ENCODE peak calls at places on chromosomes 2 and 18, in eight cellular contexts. M is iPS-NIHi11, K is cardiac fibroblast, U is NCI-H526, S is NCI-H510A treated with DMSO at 0.1 percent for 48 hours, W is nephron progenitor cell, O is HCT116, N is NCI-H1092 treated with DMSO at 0.1 percent for 48 hours. Y is an unnamed sample.

GRCh38 chr2:128628206-128628605 is 309.5 kb upstream of the HS6ST1 start:
- DNase-seq in M (peak; percentile 1), K (no peak), O (no peak), S (no peak), U (no peak), N (no peak), W (no peak), Y (no peak)

GRCh38 chr2:232523682-232524597 is 2.0 kb upstream of the CHRND start:
- DNase-seq in K (peak; percentile 37), W (peak; percentile 78), O (no peak), S (peak; percentile 36), U (peak; percentile 82), N (peak; percentile 2), M (peak; percentile 85), Y (peak; percentile 5)

GRCh38 chr2:204019572-204020501 is 83.3 kb downstream of the ICOS start:
- DNase-seq in S (no peak), W (no peak), N (no peak), M (no peak), O (no peak), K (peak; percentile 42), U (no peak), Y (no peak)

GRCh38 chr2:143087033-143087432 is 42.2 kb upstream of the ARHGAP15 start:
- DNase-seq in S (no peak), N (no peak), K (no peak), M (no peak), U (no peak), W (no peak), O (no peak), Y (no peak)

GRCh38 chr2:128322651-128323491 is 4.2 kb upstream of the HS6ST1 start:
- DNase-seq in N (no peak), M (peak; percentile 62), S (no peak), O (no peak), U (no peak), W (no peak), K (no peak), Y (no peak)

GRCh38 chr18:24567199-24567598 is 106.8 kb downstream of the HRH4 start:
- DNase-seq in O (no peak), S (peak; percentile 11), N (peak; percentile 29), K (peak; percentile 23), M (no peak), U (no peak), W (no peak), Y (peak; percentile 7)

GRCh38 chr18:2909431-2910140 is 62.8 kb downstream of the EMILIN2 start:
- DNase-seq in W (no peak), S (no peak), O (no peak), N (no peak), M (no peak), U (no peak), K (no peak), Y (no peak)

GRCh38 chr18:35611518-35611917 is 30.0 kb downstream of the GALNT1 start:
- DNase-seq in U (no peak), O (no peak), M (no peak), K (no peak), W (no peak), S (no peak), N (no peak), Y (no peak)

GRCh38 chr2:68124321-68124720 is 33.4 kb upstream of the PNO1 start:
- DNase-seq in M (no peak), U (no peak), K (peak; percentile 33), W (no peak), N (no peak), S (no peak), O (no peak), Y (no peak)

GRCh38 chr2:69253893-69254292 is 133.1 kb downstream of the GFPT1 start:
- DNase-seq in K (peak; percentile 100), W (no peak), N (no peak), M (no peak), O (no peak), S (no peak), U (peak; percentile 9), Y (peak; percentile 71)

GRCh38 chr18:46073474-46074331 is 1.6 kb upstream of the PSTPIP2 start:
- DNase-seq in U (peak; percentile 56), N (peak; percentile 66), M (peak; percentile 48), W (peak; percentile 58), K (peak; percentile 86), S (peak; percentile 58), O (peak; percentile 51), Y (peak; percentile 87)

GRCh38 chr2:108449410-108450200 is 599 bp downstream of the GCC2 start:
- DNase-seq in W (peak; percentile 20), S (peak; percentile 44), M (peak; percentile 39), N (peak; percentile 51), U (peak; percentile 20), O (peak; percentile 26), K (peak; percentile 26), Y (peak; percentile 24)

GRCh38 chr2:95007822-95008221 is 17.7 kb upstream of the MAL start:
- DNase-seq in U (no peak), W (no peak), O (no peak), K (no peak), S (no peak), M (no peak), N (no peak), Y (peak; percentile 75)

GRCh38 chr2:226795281-226796011 is 4.2 kb downstream of the IRS1 start:
- DNase-seq in O (no peak), S (no peak), W (peak; percentile 8), N (no peak), M (no peak), K (peak; percentile 47), U (no peak), Y (no peak)

GRCh38 chr2:175957845-175958244 is 44.2 kb downstream of the LNPK start:
- DNase-seq in N (no peak), O (no peak), U (no peak), M (no peak), W (no peak), K (no peak), S (no peak), Y (no peak)

GRCh38 chr2:216596986-216597509 is 36.2 kb upstream of the IGFBP2 start:
- DNase-seq in N (peak; percentile 28), K (no peak), W (no peak), O (no peak), U (peak; percentile 29), S (no peak), M (no peak), Y (no peak)

GRCh38 chr2:231666171-231667095 is 41.9 kb upstream of the PTMA start:
- DNase-seq in W (peak; percentile 74), K (peak; percentile 93), M (peak; percentile 74), U (peak; percentile 79), N (no peak), S (peak; percentile 95), O (peak; percentile 94), Y (peak; percentile 72)

GRCh38 chr2:128978155-128978707 is 659.6 kb upstream of the HS6ST1 start:
- DNase-seq in U (peak; percentile 33), M (peak; percentile 22), O (no peak), N (no peak), S (no peak), W (no peak), K (no peak), Y (no peak)

GRCh38 chr18:21183670-21184069 is 58.4 kb upstream of the GREB1L start:
- DNase-seq in S (no peak), K (no peak), W (no peak), N (no peak), M (no peak), U (no peak), O (no peak), Y (no peak)

GRCh38 chr2:109516445-109517117 is 97.2 kb downstream of the SEPTIN10 start:
- DNase-seq in U (peak; percentile 76), S (peak; percentile 76), N (peak; percentile 25), W (peak; percentile 82), K (peak; percentile 57), M (peak; percentile 95), O (peak; percentile 33), Y (no peak)

GRCh38 chr2:96642564-96643350 is at the start of gene FER1L5:
- DNase-seq in N (no peak), O (peak; percentile 31), U (peak; percentile 7), W (peak; percentile 40), K (peak; percentile 62), M (peak; percentile 85), S (no peak), Y (peak; percentile 19)

GRCh38 chr2:115427436-115427835 is 985.0 kb downstream of the DPP10 start:
- DNase-seq in S (no peak), K (no peak), U (no peak), N (no peak), O (no peak), W (no peak), M (peak; percentile 49), Y (no peak)

GRCh38 chr2:63875758-63876710 is 34.3 kb downstream of the UGP2 start:
- DNase-seq in U (no peak), N (no peak), O (no peak), M (no peak), W (no peak), S (no peak), K (no peak), Y (peak; percentile 80)

GRCh38 chr2:162090109-162090508 is 16.1 kb upstream of the DPP4 start:
- DNase-seq in K (peak; percentile 65), O (no peak), M (no peak), N (no peak), S (no peak), U (no peak), W (no peak), Y (no peak)

GRCh38 chr18:21052385-21052784 is 59.2 kb downstream of the ROCK1 start:
- DNase-seq in W (no peak), S (no peak), U (no peak), M (no peak), N (no peak), K (no peak), O (no peak), Y (no peak)

GRCh38 chr2:96391153-96391827 is 55.7 kb downstream of the NCAPH start:
- DNase-seq in K (no peak), S (no peak), M (no peak), U (no peak), O (no peak), N (no peak), W (no peak), Y (no peak)

GRCh38 chr2:189552991-189553404 is 27.6 kb downstream of the SLC40A1 start:
- DNase-seq in W (no peak), N (no peak), U (no peak), O (no peak), S (no peak), M (no peak), K (no peak), Y (no peak)

GRCh38 chr2:213001285-213001910 is 150.0 kb downstream of the IKZF2 start:
- DNase-seq in U (no peak), M (no peak), W (no peak), N (no peak), O (no peak), K (no peak), S (no peak), Y (no peak)

GRCh38 chr18:36636237-36636792 is 192.5 kb downstream of the TPGS2 start:
- DNase-seq in W (no peak), O (no peak), U (no peak), S (no peak), N (no peak), K (no peak), M (no peak), Y (no peak)

GRCh38 chr2:172249336-172249735 is 146.6 kb upstream of the DLX2 start:
- DNase-seq in K (peak; percentile 18), U (no peak), W (no peak), S (no peak), M (no peak), N (no peak), O (no peak), Y (no peak)

GRCh38 chr2:108866041-108866440 is 79.5 kb downstream of the CCDC138 start:
- DNase-seq in K (no peak), M (no peak), O (no peak), U (no peak), N (no peak), S (no peak), W (no peak), Y (no peak)

GRCh38 chr2:225052703-225053102 is 10.4 kb upstream of the DOCK10 start:
- DNase-seq in W (no peak), O (no peak), M (no peak), S (no peak), N (no peak), K (no peak), U (no peak), Y (no peak)

GRCh38 chr2:203646961-203647360 is 59.5 kb upstream of the CD28 start:
- DNase-seq in W (no peak), O (no peak), S (no peak), M (no peak), K (no peak), N (no peak), U (no peak), Y (no peak)

GRCh38 chr2:14255135-14255820 is 377.2 kb upstream of the LRATD1 start:
- DNase-seq in O (no peak), S (no peak), N (no peak), M (peak; percentile 27), U (peak; percentile 3), W (no peak), K (no peak), Y (no peak)

Y was measured in DMS79 treated with DMSO at 0.1 percent for 48 hours.